ENCODE peak calls at places on chromosomes 3 and 15, in six cellular contexts. W is PC-3, D is GM23248, Q is astrocyte, Y is endothelial cell of umbilical vein, I is OCI-LY7. O is an unnamed sample. For H3K36me3, the result is how much of the 10 kb centered on the place peaks cover.

GRCh38 chr3:184524981-184525336 is 36.6 kb upstream of the EPHB3 start:
- DNase-seq in W (no peak), D (peak), Q (no peak), Y (no peak), I (no peak), O (peak)

GRCh38 chr15:101123222-101123910 is 128.5 kb downstream of the CHSY1 start:
- DNase-seq in W (no peak), D (peak), Q (peak), Y (no peak), I (no peak), O (peak)

GRCh38 chr3:14141602-14142315 is 16.9 kb downstream of the TMEM43 start:
- DNase-seq in W (no peak), D (peak), Q (no peak), Y (peak), I (no peak), O (no peak)

GRCh38 chr3:19598870-19599269 is 335.1 kb downstream of the EFHB start:
- DNase-seq in W (no peak), D (no peak), Q (no peak), Y (no peak), I (no peak), O (no peak)

GRCh38 chr3:37987751-37988179 is 2.8 kb upstream of the VILL start:
- DNase-seq in W (peak), D (no peak), Q (no peak), Y (no peak), I (no peak), O (peak)

GRCh38 chr3:143302638-143303171 is 183.1 kb downstream of the CHST2 start:
- DNase-seq in W (peak), D (peak), Q (peak), Y (peak), I (no peak), O (peak)

GRCh38 chr15:60374628-60375081 is 23.1 kb downstream of the ANXA2 start:
- DNase-seq in W (peak), D (peak), Q (peak), Y (peak), I (no peak), O (peak)

GRCh38 chr3:97793415-97794019 is 28.3 kb upstream of the CRYBG3 start:
- DNase-seq in W (peak), D (peak), Q (peak), Y (peak), I (peak), O (peak)

GRCh38 chr3:55826731-55827496 is 339.8 kb upstream of the WNT5A start:
- DNase-seq in W (no peak), D (peak), Q (peak), Y (peak), I (no peak), O (no peak)

GRCh38 chr15:74780983-74781672 is 752 bp upstream of the CSK start:
- DNase-seq in W (no peak), D (peak), Q (no peak), Y (no peak), I (peak), O (peak)

GRCh38 chr3:64741344-64741743 is 53.5 kb upstream of the ADAMTS9 start:
- DNase-seq in W (no peak), D (peak), Q (peak), Y (no peak), I (no peak), O (no peak)

GRCh38 chr3:31164398-31164797 is 269.9 kb upstream of the GADL1 start:
- DNase-seq in W (no peak), D (no peak), Q (no peak), Y (no peak), I (no peak), O (no peak)

GRCh38 chr15:81163961-81164800 is 30.1 kb downstream of the CFAP161 start:
- DNase-seq in W (no peak), D (peak), Q (peak), Y (no peak), I (no peak), O (peak)

GRCh38 chr15:70341566-70341965 is 243.8 kb upstream of the TLE3 start:
- DNase-seq in W (no peak), D (no peak), Q (no peak), Y (no peak), I (no peak), O (no peak)

GRCh38 chr15:68417051-68417450 is 14.9 kb downstream of the ITGA11 start:
- DNase-seq in W (no peak), D (no peak), Q (no peak), Y (no peak), I (no peak), O (peak)

GRCh38 chr15:61467823-61468222 is 238.7 kb upstream of the RORA start:
- DNase-seq in W (no peak), D (no peak), Q (no peak), Y (no peak), I (no peak), O (no peak)

GRCh38 chr3:46269556-46269955 is 27.3 kb downstream of the CCR3 start:
- DNase-seq in W (no peak), D (no peak), Q (no peak), Y (no peak), I (no peak), O (no peak)

GRCh38 chr15:80636675-80637074 is 58.4 kb upstream of the ABHD17C start:
- DNase-seq in W (peak), D (no peak), Q (no peak), Y (peak), I (no peak), O (no peak)

GRCh38 chr3:141920701-141921100 is 44.3 kb downstream of the ATP1B3 start:
- DNase-seq in W (no peak), D (peak), Q (no peak), Y (no peak), I (no peak), O (no peak)

GRCh38 chr15:40263036-40263754 is 19.7 kb downstream of the ANKRD63 start:
- DNase-seq in W (no peak), D (peak), Q (peak), Y (no peak), I (no peak), O (peak)

GRCh38 chr3:190614466-190615384 is 100.8 kb downstream of the IL1RAP start:
- DNase-seq in W (no peak), D (no peak), Q (no peak), Y (no peak), I (no peak), O (no peak)

GRCh38 chr3:135141092-135141491 is 346.0 kb downstream of the EPHB1 start:
- DNase-seq in W (no peak), D (no peak), Q (no peak), Y (no peak), I (no peak), O (no peak)

GRCh38 chr3:142853270-142854163 is 35.4 kb downstream of the PCOLCE2 start:
- DNase-seq in W (peak), D (peak), Q (peak), Y (no peak), I (no peak), O (no peak)

GRCh38 chr3:196988241-196989029 is 19.8 kb upstream of the PIGZ start:
- DNase-seq in W (no peak), D (no peak), Q (no peak), Y (no peak), I (peak), O (peak)

GRCh38 chr3:52848617-52849016 is 13.8 kb upstream of the MUSTN1 start:
- DNase-seq in W (peak), D (peak), Q (peak), Y (no peak), I (no peak), O (peak)

GRCh38 chr15:86540840-86541467 is 461.3 kb downstream of the AGBL1 start:
- DNase-seq in W (no peak), D (no peak), Q (no peak), Y (no peak), I (no peak), O (no peak)

GRCh38 chr15:90191795-90192494 is 9.2 kb upstream of the SEMA4B start:
- DNase-seq in W (no peak), D (no peak), Q (no peak), Y (no peak), I (peak), O (peak)

GRCh38 chr15:73049564-73050215 is 2.6 kb upstream of the NEO1 start:
- DNase-seq in W (no peak), D (no peak), Q (no peak), Y (no peak), I (no peak), O (no peak)

GRCh38 chr3:101084404-101084803 is 91.2 kb upstream of the ABI3BP start:
- DNase-seq in W (peak), D (peak), Q (peak), Y (no peak), I (no peak), O (no peak)

GRCh38 chr15:96054029-96054428 is 276.5 kb upstream of the NR2F2 start:
- DNase-seq in W (no peak), D (no peak), Q (no peak), Y (no peak), I (no peak), O (no peak)

GRCh38 chr15:96053039-96054021 is 277.2 kb upstream of the NR2F2 start:
- DNase-seq in W (peak), D (peak), Q (peak), Y (peak), I (no peak), O (peak)

GRCh38 chr15:96052154-96052553 is 278.3 kb upstream of the NR2F2 start:
- DNase-seq in W (no peak), D (no peak), Q (no peak), Y (no peak), I (no peak), O (no peak)

GRCh38 chr15:96051598-96051997 is 278.9 kb upstream of the NR2F2 start:
- DNase-seq in W (no peak), D (no peak), Q (no peak), Y (no peak), I (no peak), O (no peak)

GRCh38 chr15:96052572-96053038 is 277.9 kb upstream of the NR2F2 start:
- DNase-seq in W (no peak), D (no peak), Q (no peak), Y (no peak), I (no peak), O (no peak)
- H3K4me2 ChIP-seq in W (peak), D (peak), Q (peak), Y (no peak), I (no peak), O (no peak)

GRCh38 chr3:171177056-171177455 is 150.5 kb upstream of the SLC2A2 start:
- DNase-seq in W (no peak), D (no peak), Q (no peak), Y (no peak), I (no peak), O (no peak)

GRCh38 chr3:171178714-171179113 is 152.2 kb upstream of the SLC2A2 start:
- DNase-seq in W (peak), D (peak), Q (no peak), Y (no peak), I (no peak), O (no peak)

GRCh38 chr3:171175840-171176239 is 149.3 kb upstream of the SLC2A2 start:
- DNase-seq in W (peak), D (peak), Q (no peak), Y (no peak), I (no peak), O (peak)

GRCh38 chr3:171176244-171176925 is 149.9 kb upstream of the SLC2A2 start:
- DNase-seq in W (no peak), D (peak), Q (no peak), Y (no peak), I (no peak), O (no peak)

GRCh38 chr3:171177553-171177952 is 151.0 kb upstream of the SLC2A2 start:
- DNase-seq in W (no peak), D (no peak), Q (no peak), Y (no peak), I (no peak), O (no peak)
- H3K36me3 ChIP-seq in W (under half), D (under half), Q (under half), Y (under half), I (under half), O (under half)

GRCh38 chr3:180383332-180384020 is 218.5 kb upstream of the TTC14 start:
- DNase-seq in W (peak), D (peak), Q (no peak), Y (no peak), I (no peak), O (no peak)
- H3K4me2 ChIP-seq in W (peak), D (no peak), Q (no peak), Y (no peak), I (no peak), O (no peak)

GRCh38 chr3:151037746-151038145 is 47.7 kb upstream of the MED12L start:
- DNase-seq in W (peak), D (peak), Q (peak), Y (peak), I (no peak), O (peak)
- H3K36me3 ChIP-seq in W (under half), D (under half), Q (under half), Y (under half), I (under half), O (under half)